ENCODE peak calls at places on chromosomes 5 and 9, in seven cellular contexts. Y is COR-L47, S is iPS DF 6.9, L is cardiac muscle cell, O is natural killer cell, H is aorta, R is MCF 10A. Z is an unnamed sample.

GRCh38 chr5:180253036-180253824 is 38.7 kb downstream of the MAPK9 start:
- DNase-seq in L (no peak), R (peak), S (no peak), O (no peak), H (no peak), Y (no peak), Z (no peak)

GRCh38 chr5:100647461-100648230 is 112.5 kb downstream of the FAM174A start:
- DNase-seq in R (peak), L (peak), O (no peak), H (peak), S (no peak), Y (peak), Z (no peak)

GRCh38 chr5:138968601-138969000 is 93.5 kb upstream of the LRRTM2 start:
- DNase-seq in R (no peak), O (no peak), S (no peak), Y (no peak), H (no peak), L (no peak), Z (no peak)

GRCh38 chr5:173472784-173473278 is 143.6 kb downstream of the BOD1 start:
- DNase-seq in Y (no peak), S (no peak), O (no peak), H (no peak), L (no peak), R (peak), Z (no peak)

GRCh38 chr9:137275937-137276756 is 1.4 kb upstream of the TOR4A start:
- DNase-seq in O (no peak), H (peak), S (no peak), L (no peak), R (no peak), Y (no peak), Z (no peak)

GRCh38 chr9:132590318-132591182 is 8.1 kb downstream of the BARHL1 start:
- DNase-seq in Y (no peak), H (no peak), L (no peak), S (no peak), O (no peak), R (no peak), Z (no peak)

GRCh38 chr5:19767987-19768386 is 220.0 kb downstream of the CDH18 start:
- DNase-seq in R (no peak), H (no peak), L (no peak), O (no peak), S (no peak), Y (no peak), Z (no peak)

GRCh38 chr9:120486347-120486746 is 93.6 kb downstream of the CDK5RAP2 start:
- DNase-seq in H (no peak), O (no peak), Y (no peak), L (no peak), R (no peak), S (no peak), Z (no peak)

GRCh38 chr9:130931508-130932150 is 7.4 kb downstream of the FIBCD1 start:
- DNase-seq in Y (no peak), L (no peak), R (no peak), O (no peak), H (no peak), S (no peak), Z (no peak)

GRCh38 chr9:127898433-127899199 is 787 bp downstream of the ST6GALNAC6 start:
- DNase-seq in O (no peak), R (peak), S (no peak), H (peak), Y (no peak), L (peak), Z (no peak)

GRCh38 chr5:140216468-140217074 is 41.6 kb downstream of the CYSTM1 start:
- DNase-seq in H (no peak), R (no peak), L (peak), S (no peak), O (no peak), Y (no peak), Z (no peak)

GRCh38 chr5:78627175-78627574 is 21.4 kb downstream of the LHFPL2 start:
- DNase-seq in S (no peak), Y (no peak), R (peak), O (no peak), H (no peak), L (no peak), Z (no peak)